ENCODE peak calls at places on chromosome 5, in five cellular contexts. M is pancreas, W is kidney epithelial cell, F is psoas muscle, N is cardiac muscle cell. T is an unnamed sample.

GRCh38 chr5:116814656-116815055 is 240.0 kb upstream of the SEMA6A start:
- DNase-seq in W (no peak), F (no peak), N (no peak), M (no peak), T (no peak)

GRCh38 chr5:181215997-181216982 is 6.8 kb upstream of the TRIM41 start:
- DNase-seq in M (no peak), F (no peak), W (no peak), N (no peak), T (peak; percentile 59)

GRCh38 chr5:39420482-39421145 is 4.2 kb downstream of the DAB2 start:
- DNase-seq in W (no peak), F (peak; percentile 74), M (peak; percentile 27), N (no peak), T (no peak)

GRCh38 chr5:173302546-173303155 is 25.6 kb downstream of the STC2 start:
- DNase-seq in N (no peak), F (no peak), M (no peak), W (peak; percentile 61), T (no peak)

GRCh38 chr5:142838845-142839244 is 68.7 kb downstream of the ARHGAP26 start:
- DNase-seq in W (no peak), N (no peak), F (no peak), M (no peak), T (no peak)

GRCh38 chr5:59124983-59125960 is 542.4 kb downstream of the RAB3C start:
- DNase-seq in M (no peak), N (peak; percentile 27), F (no peak), W (no peak), T (no peak)

GRCh38 chr5:5782402-5782801 is 359.9 kb downstream of the ICE1 start:
- DNase-seq in F (no peak), N (no peak), M (no peak), W (no peak), T (no peak)

GRCh38 chr5:141855265-141856029 is 22.8 kb downstream of the PCDH1 start:
- DNase-seq in N (peak; percentile 39), W (no peak), M (no peak), F (no peak), T (no peak)

GRCh38 chr5:61575103-61575502 is 243.0 kb downstream of the ZSWIM6 start:
- DNase-seq in M (peak; percentile 20), W (peak; percentile 28), N (no peak), F (no peak), T (no peak)

GRCh38 chr5:40226906-40227305 is 452.8 kb upstream of the PTGER4 start:
- DNase-seq in M (no peak), N (no peak), W (no peak), F (no peak), T (no peak)

GRCh38 chr5:149496166-149496565 is 55.1 kb downstream of the CSNK1A1 start:
- DNase-seq in F (no peak), W (no peak), M (no peak), N (no peak), T (no peak)
- H3K36me3 ChIP-seq in F (peaks cover 6% of the 10 kb centered on the region), W (no peaks in the 10 kb centered on the region), M (no peaks in the 10 kb centered on the region), N (peaks cover 52% of the 10 kb centered on the region), T (no peaks in the 10 kb centered on the region)

GRCh38 chr5:42923710-42924109 is 112.0 kb upstream of the SELENOP start:
- DNase-seq in F (no peak), W (no peak), M (no peak), N (no peak), T (no peak)
- H3K4me3 ChIP-seq in F (no peak overlapping the region), W (no peak overlapping the region), M (no peak overlapping the region), N (no peak overlapping the region), T (no peak overlapping the region)

GRCh38 chr5:177382423-177383029 is 1.7 kb upstream of the SLC34A1 start:
- DNase-seq in F (no peak), W (no peak), M (peak; percentile 63), N (peak; percentile 39), T (no peak)
- TF ChIP-seq CTCF in F (no peak), W (peak; percentile 8), M (no peak), N (peak; percentile 46), T (peak; percentile 36)

GRCh38 chr5:32170303-32171170 is 3.6 kb downstream of the GOLPH3 start:
- DNase-seq in F (no peak), M (no peak), N (no peak), W (no peak), T (no peak)

GRCh38 chr5:32163785-32164184 is 10.3 kb downstream of the GOLPH3 start:
- DNase-seq in N (no peak), F (no peak), M (no peak), W (no peak), T (no peak)

GRCh38 chr5:32172908-32173393 is 1.2 kb downstream of the GOLPH3 start:
- DNase-seq in F (no peak), M (no peak), N (no peak), W (no peak), T (no peak)

GRCh38 chr5:32165597-32165996 is 8.5 kb downstream of the GOLPH3 start:
- DNase-seq in N (no peak), M (no peak), W (no peak), F (no peak), T (no peak)

GRCh38 chr5:32168460-32169033 is 5.6 kb downstream of the GOLPH3 start:
- DNase-seq in F (no peak), W (no peak), N (no peak), M (no peak), T (no peak)
- H3K36me3 ChIP-seq in F (no peaks in the 10 kb centered on the region), W (no peaks in the 10 kb centered on the region), N (peaks cover 28% of the 10 kb centered on the region), M (no peaks in the 10 kb centered on the region), T (no peaks in the 10 kb centered on the region)

GRCh38 chr5:167303582-167303981 is 987.9 kb upstream of the WWC1 start:
- DNase-seq in N (no peak), M (no peak), F (no peak), W (no peak), T (no peak)
- H3K4me3 ChIP-seq in N (no peak overlapping the region), M (no peak overlapping the region), F (no peak overlapping the region), W (no peak overlapping the region), T (no peak overlapping the region)

GRCh38 chr5:83562207-83562606 is 90.7 kb downstream of the VCAN start:
- DNase-seq in W (no peak), M (no peak), F (no peak), N (no peak), T (no peak)
- TF ChIP-seq CTCF in W (no peak), M (no peak), F (no peak), N (no peak), T (no peak)